ENCODE peak calls at places on chromosomes 1 and 21, in nine cellular contexts. J, E, T, M, O, Z, L, N and Q are unnamed samples.
A peak's percentile ranks its signal among the peaks of the same experiment; 100 is the strongest.

GRCh38 chr1:165675794-165676193 is 22.6 kb downstream of the ALDH9A1 start:
- DNase-seq in J (no peak), E (no peak), T (no peak), M (no peak), O (no peak), Z (no peak), L (peak; percentile 59), N (no peak), Q (no peak)

GRCh38 chr1:56627636-56628039 is 17.5 kb upstream of the PRKAA2 start:
- DNase-seq in J (no peak), E (no peak), T (peak; percentile 44), M (peak; percentile 49), O (peak; percentile 33), Z (no peak), L (peak; percentile 80), N (no peak), Q (no peak)

GRCh38 chr1:84936116-84936810 is 43.3 kb upstream of the LPAR3 start:
- DNase-seq in J (peak; percentile 83), E (peak; percentile 64), T (peak; percentile 84), M (peak; percentile 62), O (peak; percentile 80), Z (peak; percentile 73), L (peak; percentile 81), N (peak; percentile 25), Q (peak; percentile 56)

GRCh38 chr1:165303415-165303814 is 53.1 kb downstream of the LMX1A start:
- DNase-seq in J (no peak), E (no peak), T (no peak), M (no peak), O (no peak), Z (peak; percentile 17), L (no peak), N (no peak), Q (no peak)

GRCh38 chr1:242524571-242525359 is at the start of gene PLD5:
- DNase-seq in J (no peak), E (peak; percentile 33), T (no peak), M (no peak), O (peak; percentile 1), Z (no peak), L (no peak), N (no peak), Q (no peak)

GRCh38 chr1:53722025-53722424 is 16.9 kb downstream of the GLIS1 start:
- DNase-seq in J (no peak), E (no peak), T (peak; percentile 30), M (no peak), O (peak; percentile 83), Z (no peak), L (no peak), N (no peak), Q (no peak)

GRCh38 chr1:54850737-54851136 is 36.3 kb downstream of the DHCR24 start:
- DNase-seq in J (peak; percentile 96), E (no peak), T (peak; percentile 99), M (peak; percentile 93), O (peak; percentile 100), Z (peak; percentile 86), L (peak; percentile 80), N (no peak), Q (peak; percentile 88)

GRCh38 chr1:235087906-235088305 is 40.7 kb downstream of the TOMM20 start:
- DNase-seq in J (no peak), E (no peak), T (no peak), M (no peak), O (no peak), Z (no peak), L (no peak), N (no peak), Q (no peak)

GRCh38 chr1:53459321-53460175 is at the start of gene DMRTB1:
- DNase-seq in J (no peak), E (no peak), T (no peak), M (no peak), O (no peak), Z (no peak), L (no peak), N (no peak), Q (no peak)

GRCh38 chr1:35769759-35770446 is at the start of gene CLSPN:
- DNase-seq in J (peak; percentile 95), E (peak; percentile 100), T (peak; percentile 97), M (peak; percentile 96), O (peak; percentile 92), Z (peak; percentile 98), L (peak; percentile 94), N (peak; percentile 98), Q (peak; percentile 94)

GRCh38 chr1:12113433-12114339 is 50.6 kb downstream of the TNFRSF8 start:
- DNase-seq in J (peak; percentile 71), E (no peak), T (peak; percentile 85), M (peak; percentile 24), O (peak; percentile 64), Z (no peak), L (peak; percentile 3), N (no peak), Q (peak; percentile 25)

GRCh38 chr1:212762234-212762633 is 29.3 kb downstream of the NSL1 start:
- DNase-seq in J (no peak), E (no peak), T (no peak), M (no peak), O (no peak), Z (no peak), L (no peak), N (no peak), Q (no peak)

GRCh38 chr1:168335500-168335899 is 54.8 kb downstream of the TBX19 start:
- DNase-seq in J (peak; percentile 29), E (peak; percentile 21), T (peak; percentile 13), M (peak; percentile 29), O (no peak), Z (no peak), L (peak; percentile 38), N (no peak), Q (no peak)

GRCh38 chr1:1599030-1599916 is 662 bp downstream of the FNDC10 start:
- DNase-seq in J (peak; percentile 42), E (no peak), T (no peak), M (no peak), O (no peak), Z (peak; percentile 67), L (peak; percentile 36), N (peak; percentile 83), Q (no peak)

GRCh38 chr1:116538527-116538926 is 32.3 kb downstream of the CD58 start:
- DNase-seq in J (no peak), E (peak; percentile 65), T (peak; percentile 29), M (peak; percentile 35), O (peak; percentile 20), Z (no peak), L (peak; percentile 78), N (peak; percentile 44), Q (peak; percentile 53)

GRCh38 chr1:199733125-199733524 is 294.4 kb upstream of the NR5A2 start:
- DNase-seq in J (no peak), E (peak; percentile 55), T (no peak), M (no peak), O (no peak), Z (no peak), L (peak; percentile 51), N (no peak), Q (no peak)

GRCh38 chr1:115980998-115981993 is 5.0 kb downstream of the SLC22A15 start:
- DNase-seq in J (peak; percentile 55), E (peak; percentile 43), T (peak; percentile 63), M (peak; percentile 41), O (peak; percentile 53), Z (peak; percentile 89), L (peak; percentile 64), N (peak; percentile 67), Q (peak; percentile 71)

GRCh38 chr1:6961289-6961688 is 176.0 kb downstream of the CAMTA1 start:
- DNase-seq in J (no peak), E (no peak), T (no peak), M (no peak), O (no peak), Z (no peak), L (no peak), N (no peak), Q (no peak)

GRCh38 chr1:154334647-154335350 is 9.5 kb downstream of the ATP8B2 start:
- DNase-seq in J (peak; percentile 87), E (peak; percentile 72), T (peak; percentile 88), M (peak; percentile 80), O (peak; percentile 84), Z (peak; percentile 86), L (peak; percentile 86), N (peak; percentile 90), Q (peak; percentile 65)

GRCh38 chr1:185291647-185292046 is 25.4 kb downstream of the IVNS1ABP start:
- DNase-seq in J (no peak), E (no peak), T (no peak), M (no peak), O (no peak), Z (peak; percentile 44), L (no peak), N (no peak), Q (no peak)

GRCh38 chr21:15552914-15553491 is 176.8 kb upstream of the USP25 start:
- DNase-seq in J (peak; percentile 46), E (peak; percentile 15), T (peak; percentile 63), M (peak; percentile 37), O (peak; percentile 8), Z (peak; percentile 7), L (peak; percentile 61), N (no peak), Q (peak; percentile 10)

GRCh38 chr1:159972443-159973205 is 18.6 kb upstream of the SLAMF9 start:
- DNase-seq in J (no peak), E (no peak), T (no peak), M (no peak), O (no peak), Z (no peak), L (no peak), N (no peak), Q (no peak)

DNA sequence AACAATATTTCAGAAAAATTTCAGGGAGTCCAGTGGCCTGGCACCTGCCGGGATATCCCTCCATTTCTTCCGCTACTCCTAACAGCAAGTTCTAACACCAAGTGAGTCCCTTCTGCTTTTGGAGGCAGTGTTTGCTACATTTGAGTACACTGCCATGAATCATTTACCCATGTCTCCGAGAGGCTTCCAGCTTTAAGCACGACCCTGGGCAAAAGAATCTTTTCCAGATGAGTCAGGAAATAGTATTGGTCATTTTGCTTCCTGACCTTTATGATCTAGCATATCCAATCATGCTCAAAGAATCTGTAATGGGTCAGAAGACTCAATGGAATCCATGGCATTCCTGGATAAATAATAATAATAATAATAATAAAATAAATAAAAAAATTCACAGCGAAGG is 60.7 kb upstream of the FMN2 start:
- DNase-seq in J (peak; percentile 82), E (peak; percentile 54), T (peak; percentile 95), M (peak; percentile 94), O (peak; percentile 87), Z (no peak), L (peak; percentile 98), N (no peak), Q (peak; percentile 99)
- TF ChIP-seq CTCF in J (no peak), E (no peak), T (peak; percentile 6), M (no peak), O (no peak), Z (no peak), L (peak; percentile 16), N (no peak), Q (no peak)

GRCh38 chr1:192763756-192764155 is 45.1 kb upstream of the RGS2 start:
- DNase-seq in J (peak; percentile 39), E (no peak), T (peak; percentile 90), M (peak; percentile 24), O (peak; percentile 58), Z (no peak), L (peak; percentile 3), N (no peak), Q (peak; percentile 86)
- TF ChIP-seq CTCF in J (no peak), E (no peak), T (no peak), M (no peak), O (no peak), Z (no peak), L (no peak), N (no peak), Q (no peak)

GRCh38 chr1:183346276-183346732 is 71.9 kb downstream of the NMNAT2 start:
- DNase-seq in J (no peak), E (no peak), T (no peak), M (no peak), O (no peak), Z (peak; percentile 14), L (no peak), N (no peak), Q (no peak)
- TF ChIP-seq CTCF in J (no peak), E (no peak), T (no peak), M (no peak), O (no peak), Z (no peak), L (no peak), N (no peak), Q (no peak)

GRCh38 chr1:44808938-44809917 is 905 bp downstream of the BTBD19 start:
- DNase-seq in J (peak; percentile 86), E (no peak), T (peak; percentile 92), M (peak; percentile 80), O (peak; percentile 62), Z (peak; percentile 82), L (no peak), N (peak; percentile 84), Q (peak; percentile 57)
- TF ChIP-seq CTCF in J (peak; percentile 25), E (no peak), T (peak; percentile 37), M (no peak), O (no peak), Z (no peak), L (no peak), N (no peak), Q (no peak)